ENCODE peak calls at places on chromosomes 4 and X, in four cellular contexts. One of them, this sample, is unnamed.

GRCh38 chr4:8688041-8688907 is 95.7 kb downstream of the CPZ start:
- DNase-seq in activated CD4-positive, alpha-beta T cell treated with anti-CD3 and anti-CD28 coated beads for 4 hours: no peak
- DNase-seq in WERI-Rb-1: peak
- DNase-seq in AG10803: no peak
- DNase-seq in this sample: peak

GRCh38 chr4:2075171-2075986 is 16.3 kb downstream of the NAT8L start:
- DNase-seq in activated CD4-positive, alpha-beta T cell treated with anti-CD3 and anti-CD28 coated beads for 4 hours: no peak
- DNase-seq in WERI-Rb-1: no peak
- DNase-seq in AG10803: no peak
- DNase-seq in this sample: peak

GRCh38 chrX:48569958-48570357 is 4.3 kb upstream of the RBM3 start:
- DNase-seq in activated CD4-positive, alpha-beta T cell treated with anti-CD3 and anti-CD28 coated beads for 4 hours: no peak
- DNase-seq in WERI-Rb-1: no peak
- DNase-seq in AG10803: peak
- DNase-seq in this sample: no peak

GRCh38 chr4:176778063-176778462 is 14.7 kb downstream of the VEGFC start:
- DNase-seq in activated CD4-positive, alpha-beta T cell treated with anti-CD3 and anti-CD28 coated beads for 4 hours: no peak
- DNase-seq in WERI-Rb-1: no peak
- DNase-seq in AG10803: peak
- DNase-seq in this sample: no peak

GRCh38 chr4:145153904-145154298 is 26.5 kb downstream of the OTUD4 start:
- DNase-seq in activated CD4-positive, alpha-beta T cell treated with anti-CD3 and anti-CD28 coated beads for 4 hours: no peak
- DNase-seq in WERI-Rb-1: no peak
- DNase-seq in AG10803: no peak
- DNase-seq in this sample: no peak

GRCh38 chr4:181085584-181085983 is 1157.6 kb upstream of the TENM3 start:
- DNase-seq in activated CD4-positive, alpha-beta T cell treated with anti-CD3 and anti-CD28 coated beads for 4 hours: no peak
- DNase-seq in WERI-Rb-1: no peak
- DNase-seq in AG10803: peak
- DNase-seq in this sample: no peak

GRCh38 chrX:44234541-44234940 is 108.9 kb downstream of the EFHC2 start:
- DNase-seq in activated CD4-positive, alpha-beta T cell treated with anti-CD3 and anti-CD28 coated beads for 4 hours: no peak
- DNase-seq in WERI-Rb-1: no peak
- DNase-seq in AG10803: no peak
- DNase-seq in this sample: no peak

GRCh38 chrX:12970691-12971202 is 4.2 kb upstream of the TMSB4X start:
- DNase-seq in activated CD4-positive, alpha-beta T cell treated with anti-CD3 and anti-CD28 coated beads for 4 hours: peak
- DNase-seq in WERI-Rb-1: peak
- DNase-seq in AG10803: peak
- DNase-seq in this sample: no peak

GRCh38 chrX:143025628-143026027 is at the start of gene SPANXN4:
- DNase-seq in activated CD4-positive, alpha-beta T cell treated with anti-CD3 and anti-CD28 coated beads for 4 hours: no peak
- DNase-seq in WERI-Rb-1: no peak
- DNase-seq in AG10803: no peak
- DNase-seq in this sample: no peak

GRCh38 chrX:136589966-136590365 is 58.0 kb downstream of the VGLL1 start:
- DNase-seq in activated CD4-positive, alpha-beta T cell treated with anti-CD3 and anti-CD28 coated beads for 4 hours: no peak
- DNase-seq in WERI-Rb-1: no peak
- DNase-seq in AG10803: no peak
- DNase-seq in this sample: no peak

GRCh38 chr4:6332042-6332668 is 62.5 kb downstream of the WFS1 start:
- DNase-seq in activated CD4-positive, alpha-beta T cell treated with anti-CD3 and anti-CD28 coated beads for 4 hours: no peak
- DNase-seq in WERI-Rb-1: peak
- DNase-seq in AG10803: peak
- DNase-seq in this sample: peak

GRCh38 chr4:21991050-21991449 is 42.5 kb upstream of the KCNIP4 start:
- DNase-seq in activated CD4-positive, alpha-beta T cell treated with anti-CD3 and anti-CD28 coated beads for 4 hours: no peak
- DNase-seq in WERI-Rb-1: no peak
- DNase-seq in AG10803: no peak
- DNase-seq in this sample: no peak

GRCh38 chr4:186587416-186588018 is 32.1 kb upstream of the MTNR1A start:
- DNase-seq in activated CD4-positive, alpha-beta T cell treated with anti-CD3 and anti-CD28 coated beads for 4 hours: peak
- DNase-seq in WERI-Rb-1: peak
- DNase-seq in AG10803: peak
- DNase-seq in this sample: peak

GRCh38 chrX:70494441-70494840 is 49.8 kb downstream of the DLG3 start:
- DNase-seq in activated CD4-positive, alpha-beta T cell treated with anti-CD3 and anti-CD28 coated beads for 4 hours: no peak
- DNase-seq in WERI-Rb-1: no peak
- DNase-seq in AG10803: no peak
- DNase-seq in this sample: no peak

GRCh38 chr4:169263791-169264392 is 6.9 kb downstream of the SH3RF1 start:
- DNase-seq in activated CD4-positive, alpha-beta T cell treated with anti-CD3 and anti-CD28 coated beads for 4 hours: no peak
- DNase-seq in WERI-Rb-1: no peak
- DNase-seq in AG10803: no peak
- DNase-seq in this sample: no peak

GRCh38 chrX:110667706-110668105 is 127.9 kb downstream of the CHRDL1 start:
- DNase-seq in activated CD4-positive, alpha-beta T cell treated with anti-CD3 and anti-CD28 coated beads for 4 hours: no peak
- DNase-seq in WERI-Rb-1: no peak
- DNase-seq in AG10803: no peak
- DNase-seq in this sample: no peak

GRCh38 chr4:143253156-143253555 is 68.4 kb downstream of the USP38 start:
- DNase-seq in activated CD4-positive, alpha-beta T cell treated with anti-CD3 and anti-CD28 coated beads for 4 hours: no peak
- DNase-seq in WERI-Rb-1: no peak
- DNase-seq in AG10803: no peak
- DNase-seq in this sample: no peak

GRCh38 chrX:3345281-3346081 is 971 bp downstream of the MXRA5 start:
- DNase-seq in activated CD4-positive, alpha-beta T cell treated with anti-CD3 and anti-CD28 coated beads for 4 hours: no peak
- DNase-seq in WERI-Rb-1: no peak
- DNase-seq in AG10803: peak
- DNase-seq in this sample: peak

GRCh38 chr4:150569384-150569987 is 12.5 kb upstream of the MAB21L2 start:
- DNase-seq in activated CD4-positive, alpha-beta T cell treated with anti-CD3 and anti-CD28 coated beads for 4 hours: no peak
- DNase-seq in WERI-Rb-1: no peak
- DNase-seq in AG10803: peak
- DNase-seq in this sample: no peak

GRCh38 chr4:173092003-173092402 is 76.6 kb upstream of the GALNT7 start:
- DNase-seq in activated CD4-positive, alpha-beta T cell treated with anti-CD3 and anti-CD28 coated beads for 4 hours: no peak
- DNase-seq in WERI-Rb-1: no peak
- DNase-seq in AG10803: no peak
- DNase-seq in this sample: no peak

GRCh38 chr4:27357283-27357682 is 496.6 kb downstream of the STIM2 start:
- DNase-seq in activated CD4-positive, alpha-beta T cell treated with anti-CD3 and anti-CD28 coated beads for 4 hours: no peak
- DNase-seq in WERI-Rb-1: no peak
- DNase-seq in AG10803: no peak
- DNase-seq in this sample: peak

GRCh38 chr4:152817331-152817730 is 37.6 kb downstream of the ARFIP1 start:
- DNase-seq in activated CD4-positive, alpha-beta T cell treated with anti-CD3 and anti-CD28 coated beads for 4 hours: no peak
- DNase-seq in WERI-Rb-1: no peak
- DNase-seq in AG10803: peak
- DNase-seq in this sample: no peak

GRCh38 chr4:87038837-87039715 is 104.3 kb downstream of the AFF1 start:
- DNase-seq in activated CD4-positive, alpha-beta T cell treated with anti-CD3 and anti-CD28 coated beads for 4 hours: no peak
- DNase-seq in WERI-Rb-1: peak
- DNase-seq in AG10803: peak
- DNase-seq in this sample: peak

GRCh38 chr4:139229534-139230039 is 50.4 kb downstream of the MGARP start:
- DNase-seq in activated CD4-positive, alpha-beta T cell treated with anti-CD3 and anti-CD28 coated beads for 4 hours: peak
- DNase-seq in WERI-Rb-1: no peak
- DNase-seq in AG10803: peak
- DNase-seq in this sample: peak

GRCh38 chr4:158458271-158458895 is 63.3 kb upstream of the RXFP1 start:
- DNase-seq in activated CD4-positive, alpha-beta T cell treated with anti-CD3 and anti-CD28 coated beads for 4 hours: no peak
- DNase-seq in WERI-Rb-1: no peak
- DNase-seq in AG10803: no peak
- DNase-seq in this sample: no peak

This sample was measured in D341Med.